ENCODE peak calls at places on chromosome 16, in four cellular contexts. One of them, this sample, is unnamed.

GRCh38 chr16:75485230-75486013 is 9.8 kb downstream of the CHST6 start:
- DNase-seq in H1: no peak
- DNase-seq in SK-N-SH: no peak
- DNase-seq in K562: no peak
- DNase-seq in this sample: no peak

GRCh38 chr16:57906385-57907316 is 64.3 kb downstream of the CNGB1 start:
- DNase-seq in H1: no peak
- DNase-seq in SK-N-SH: no peak
- DNase-seq in K562: no peak
- DNase-seq in this sample: peak; percentile 29

GRCh38 chr16:68351463-68351862 is 40.6 kb downstream of the PRMT7 start:
- DNase-seq in H1: no peak
- DNase-seq in SK-N-SH: no peak
- DNase-seq in K562: no peak
- DNase-seq in this sample: no peak

GRCh38 chr16:46973457-46974324 is at the start of gene DNAJA2:
- DNase-seq in H1: peak; percentile 65
- DNase-seq in SK-N-SH: peak; percentile 96
- DNase-seq in K562: peak; percentile 94
- DNase-seq in this sample: peak; percentile 79

GRCh38 chr16:67149276-67150057 is 1.3 kb downstream of the B3GNT9 start:
- DNase-seq in H1: no peak
- DNase-seq in SK-N-SH: no peak
- DNase-seq in K562: no peak
- DNase-seq in this sample: no peak

GRCh38 chr16:65336169-65336568 is 214.3 kb upstream of the CDH11 start:
- DNase-seq in H1: no peak
- DNase-seq in SK-N-SH: no peak
- DNase-seq in K562: no peak
- DNase-seq in this sample: no peak

GRCh38 chr16:88646345-88647034 is 4.4 kb downstream of the CYBA start:
- DNase-seq in H1: no peak
- DNase-seq in SK-N-SH: no peak
- DNase-seq in K562: no peak
- DNase-seq in this sample: no peak

GRCh38 chr16:69171325-69172095 is 15.5 kb upstream of the SNTB2 start:
- DNase-seq in H1: no peak
- DNase-seq in SK-N-SH: no peak
- DNase-seq in K562: no peak
- DNase-seq in this sample: no peak

GRCh38 chr16:75420987-75421819 is 12.1 kb downstream of the CFDP1 start:
- DNase-seq in H1: peak; percentile 53
- DNase-seq in SK-N-SH: peak; percentile 71
- DNase-seq in K562: peak; percentile 49
- DNase-seq in this sample: no peak

GRCh38 chr16:49912688-49913087 is 56.8 kb upstream of the ZNF423 start:
- DNase-seq in H1: no peak
- DNase-seq in SK-N-SH: no peak
- DNase-seq in K562: no peak
- DNase-seq in this sample: no peak

GRCh38 chr16:15765116-15765515 is 91.7 kb downstream of the MYH11 start:
- DNase-seq in H1: no peak
- DNase-seq in SK-N-SH: no peak
- DNase-seq in K562: no peak
- DNase-seq in this sample: no peak
- TF ChIP-seq POLR2AphosphoS5 in H1: no peak
- TF ChIP-seq POLR2AphosphoS5 in SK-N-SH: no peak
- TF ChIP-seq POLR2AphosphoS5 in K562: no peak
- TF ChIP-seq POLR2AphosphoS5 in this sample: no peak

GRCh38 chr16:3150346-3151218 is 15.8 kb downstream of the ZNF213 start:
- DNase-seq in H1: peak; percentile 96
- DNase-seq in SK-N-SH: peak; percentile 98
- DNase-seq in K562: peak; percentile 97
- DNase-seq in this sample: peak; percentile 96

GRCh38 chr16:3149193-3149530 is 14.3 kb downstream of the ZNF213 start:
- DNase-seq in H1: no peak
- DNase-seq in SK-N-SH: no peak
- DNase-seq in K562: no peak
- DNase-seq in this sample: no peak

GRCh38 chr16:3147757-3148104 is 12.9 kb downstream of the ZNF213 start:
- DNase-seq in H1: no peak
- DNase-seq in SK-N-SH: no peak
- DNase-seq in K562: no peak
- DNase-seq in this sample: no peak

GRCh38 chr16:3148256-3149192 is 13.7 kb downstream of the ZNF213 start:
- DNase-seq in H1: no peak
- DNase-seq in SK-N-SH: no peak
- DNase-seq in K562: no peak
- DNase-seq in this sample: peak; percentile 10

DNA sequence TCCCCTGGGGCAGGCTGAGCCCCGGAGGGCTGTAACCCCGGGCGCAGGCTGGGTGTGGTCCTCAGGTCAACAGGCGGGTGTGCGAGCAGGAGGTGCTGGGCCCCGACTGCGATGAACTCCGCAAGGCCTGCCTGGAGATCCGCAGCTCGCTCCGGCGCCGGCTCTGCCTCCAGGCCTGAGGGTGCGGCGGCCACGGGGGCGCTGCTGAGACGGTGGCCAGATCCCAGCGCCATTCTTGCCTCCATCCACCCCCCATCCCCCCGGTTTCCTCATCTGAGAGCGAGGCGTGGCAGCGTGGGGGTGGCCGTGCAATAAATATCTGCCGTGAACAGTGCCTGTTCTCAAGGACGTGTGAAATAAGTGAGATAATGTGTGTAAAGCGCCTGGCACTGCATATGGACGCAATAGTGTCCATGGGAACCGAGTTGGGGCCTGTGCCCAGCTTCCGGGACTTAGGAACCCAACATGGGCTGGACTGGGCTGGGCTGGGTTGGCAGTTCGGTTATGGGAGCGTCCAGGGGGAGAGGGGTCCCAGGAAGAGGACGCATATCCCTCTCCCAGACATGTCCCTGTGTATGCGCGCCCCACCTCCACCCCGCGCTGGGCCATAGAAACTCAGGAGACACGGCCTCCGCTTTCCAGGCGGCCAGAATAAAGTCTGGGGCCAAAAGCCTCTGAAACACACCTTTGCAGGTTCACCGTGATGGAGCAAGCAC is 15.0 kb downstream of the ZNF213 start:
- DNase-seq in H1: no peak
- DNase-seq in SK-N-SH: peak; percentile 87
- DNase-seq in K562: peak; percentile 80
- DNase-seq in this sample: peak; percentile 79
- TF ChIP-seq TAF1 in H1: peak; percentile 33
- TF ChIP-seq TAF1 in SK-N-SH: peak; percentile 50
- TF ChIP-seq TAF1 in K562: peak; percentile 46
- TF ChIP-seq TAF1 in this sample: no peak

DNA sequence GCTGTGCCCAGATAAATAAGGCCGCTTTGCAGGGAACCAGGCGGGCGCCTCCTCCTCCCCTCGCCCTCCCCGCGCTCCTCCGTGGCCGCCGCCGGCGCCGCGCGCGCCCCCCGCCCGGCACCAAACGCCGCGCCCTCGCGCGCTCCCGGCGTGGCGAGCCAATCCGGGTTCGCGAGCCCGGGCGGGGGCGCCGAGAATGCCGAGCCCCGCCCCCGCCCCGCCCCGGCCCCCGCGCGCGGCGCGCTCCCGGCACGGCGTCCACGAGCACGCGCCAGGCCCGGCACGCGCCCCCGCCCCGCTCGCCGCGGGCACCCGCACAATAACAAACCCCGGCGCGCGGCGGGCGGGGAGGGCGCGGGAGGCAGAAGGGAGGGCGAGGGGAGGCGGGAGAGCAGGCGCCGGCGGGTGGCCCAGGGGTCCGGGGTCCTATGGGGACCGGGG is at the start of gene FBXL16:
- DNase-seq in H1: no peak
- DNase-seq in SK-N-SH: peak; percentile 98
- DNase-seq in K562: peak; percentile 91
- DNase-seq in this sample: no peak
- TF ChIP-seq POLR2AphosphoS5 in H1: no peak
- TF ChIP-seq POLR2AphosphoS5 in SK-N-SH: no peak
- TF ChIP-seq POLR2AphosphoS5 in K562: no peak
- TF ChIP-seq POLR2AphosphoS5 in this sample: no peak

GRCh38 chr16:31108035-31108793 is at the start of gene BCKDK:
- DNase-seq in H1: no peak
- DNase-seq in SK-N-SH: peak; percentile 93
- DNase-seq in K562: peak; percentile 86
- DNase-seq in this sample: peak; percentile 95
- TF ChIP-seq TAF1 in H1: no peak
- TF ChIP-seq TAF1 in SK-N-SH: no peak
- TF ChIP-seq TAF1 in K562: peak; percentile 33
- TF ChIP-seq TAF1 in this sample: no peak

GRCh38 chr16:89922477-89922883 is 662 bp upstream of the TUBB3 start:
- DNase-seq in H1: no peak
- DNase-seq in SK-N-SH: peak; percentile 75
- DNase-seq in K562: peak; percentile 80
- DNase-seq in this sample: no peak
- TF ChIP-seq POLR2AphosphoS5 in H1: no peak
- TF ChIP-seq POLR2AphosphoS5 in SK-N-SH: peak; percentile 46
- TF ChIP-seq POLR2AphosphoS5 in K562: peak; percentile 57
- TF ChIP-seq POLR2AphosphoS5 in this sample: no peak

GRCh38 chr16:2790631-2791030 is 3.3 kb upstream of the PRSS33 start:
- DNase-seq in H1: no peak
- DNase-seq in SK-N-SH: no peak
- DNase-seq in K562: no peak
- DNase-seq in this sample: no peak
- TF ChIP-seq TAF1 in H1: no peak
- TF ChIP-seq TAF1 in SK-N-SH: no peak
- TF ChIP-seq TAF1 in K562: no peak
- TF ChIP-seq TAF1 in this sample: no peak

GRCh38 chr16:3934491-3935185 is 54.1 kb upstream of the CREBBP start:
- DNase-seq in H1: no peak
- DNase-seq in SK-N-SH: no peak
- DNase-seq in K562: no peak
- DNase-seq in this sample: no peak
- TF ChIP-seq POLR2AphosphoS5 in H1: no peak
- TF ChIP-seq POLR2AphosphoS5 in SK-N-SH: no peak
- TF ChIP-seq POLR2AphosphoS5 in K562: no peak
- TF ChIP-seq POLR2AphosphoS5 in this sample: no peak